ENCODE peak calls at places on chromosome 20, in nine cellular contexts. J is HL-60; E is colonic mucosa; F is heart left ventricle; H is uterus; L is heart right ventricle; N is CD8-positive, alpha-beta T cell; D is fibroblast of lung; A is lung. O is an unnamed sample.

GRCh38 chr20:64149809-64150560 is 14.3 kb upstream of the MYT1 start:
- DNase-seq in J (no peak), E (no peak), F (peak; percentile 1), H (no peak), L (no peak), N (no peak), D (no peak), A (no peak), O (no peak)

GRCh38 chr20:25534845-25535244 is 50.5 kb downstream of the NINL start:
- DNase-seq in J (no peak), E (no peak), F (no peak), H (no peak), L (no peak), N (no peak), D (no peak), A (no peak), O (no peak)

GRCh38 chr20:14765370-14765701 is 427.9 kb upstream of the FLRT3 start:
- DNase-seq in J (no peak), E (no peak), F (no peak), H (no peak), L (no peak), N (no peak), D (no peak), A (no peak), O (no peak)

GRCh38 chr20:45470262-45470931 is 844 bp downstream of the WFDC2 start:
- DNase-seq in J (no peak), E (peak; percentile 80), F (peak; percentile 39), H (peak; percentile 25), L (peak; percentile 40), N (no peak), D (peak; percentile 5), A (peak; percentile 66), O (no peak)

GRCh38 chr20:48962976-48963730 is 41.6 kb downstream of the ARFGEF2 start:
- DNase-seq in J (peak; percentile 3), E (no peak), F (no peak), H (no peak), L (no peak), N (no peak), D (no peak), A (no peak), O (no peak)

GRCh38 chr20:46090095-46090388 is 280 bp upstream of the NCOA5 start:
- DNase-seq in J (no peak), E (no peak), F (no peak), H (no peak), L (no peak), N (no peak), D (no peak), A (no peak), O (no peak)

GRCh38 chr20:58017237-58017969 is 211.1 kb downstream of the ANKRD60 start:
- DNase-seq in J (no peak), E (peak; percentile 68), F (peak; percentile 54), H (no peak), L (peak; percentile 26), N (no peak), D (peak; percentile 89), A (no peak), O (peak; percentile 70)

GRCh38 chr20:2708665-2709064 is 16.1 kb downstream of the EBF4 start:
- DNase-seq in J (no peak), E (no peak), F (no peak), H (no peak), L (no peak), N (no peak), D (no peak), A (no peak), O (peak; percentile 29)

GRCh38 chr20:22526512-22527012 is 57.8 kb downstream of the FOXA2 start:
- DNase-seq in J (no peak), E (no peak), F (no peak), H (no peak), L (no peak), N (no peak), D (no peak), A (no peak), O (no peak)

GRCh38 chr20:22524393-22525015 is 59.9 kb downstream of the FOXA2 start:
- DNase-seq in J (no peak), E (no peak), F (no peak), H (no peak), L (no peak), N (no peak), D (no peak), A (no peak), O (peak; percentile 14)

GRCh38 chr20:22525821-22526220 is 58.6 kb downstream of the FOXA2 start:
- DNase-seq in J (no peak), E (no peak), F (no peak), H (no peak), L (no peak), N (no peak), D (no peak), A (no peak), O (no peak)

GRCh38 chr20:22523499-22524392 is 60.6 kb downstream of the FOXA2 start:
- DNase-seq in J (no peak), E (peak; percentile 65), F (no peak), H (no peak), L (no peak), N (no peak), D (no peak), A (no peak), O (no peak)

DNA sequence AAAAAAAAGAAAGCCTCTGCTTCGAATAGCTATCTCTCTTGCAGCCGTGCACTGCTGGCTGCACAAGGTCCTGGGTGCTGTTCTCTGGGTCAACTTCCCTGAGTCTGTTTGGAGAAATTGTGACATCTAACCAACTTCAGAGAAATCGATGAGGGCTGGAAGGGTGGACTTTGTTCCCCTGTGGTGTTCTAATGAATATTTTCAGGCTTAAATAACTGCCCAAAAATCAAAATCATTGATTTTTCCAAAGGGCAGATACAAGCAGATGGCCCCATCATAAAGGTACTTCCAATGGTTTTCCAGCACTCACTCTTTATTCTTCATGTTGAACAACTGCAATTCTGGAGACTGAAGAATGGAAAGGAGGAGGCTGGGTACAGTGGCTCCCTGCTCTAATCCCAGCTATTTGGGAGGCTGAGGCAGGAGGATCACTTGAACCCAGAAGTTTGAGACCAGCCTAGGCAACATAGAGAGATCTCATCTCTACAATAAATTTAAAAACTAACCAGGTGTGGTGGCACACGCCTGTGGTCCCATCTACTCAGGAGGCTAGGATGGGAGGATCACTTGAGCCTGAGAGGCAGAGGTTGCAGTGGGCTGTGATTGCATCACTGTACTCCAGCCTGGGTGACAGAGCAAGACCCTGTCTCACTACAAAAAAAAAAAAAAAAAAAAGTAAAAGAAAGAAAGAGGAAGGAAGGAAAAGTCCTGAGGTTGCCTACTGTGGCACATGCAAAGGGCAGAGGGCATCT is 59.1 kb downstream of the FOXA2 start:
- DNase-seq in J (no peak), E (no peak), F (no peak), H (no peak), L (no peak), N (no peak), D (no peak), A (no peak), O (no peak)
- H3K27ac ChIP-seq in J (no peak overlapping the region), E (peak overlapping the region; percentile 5), F (no peak overlapping the region), H (no peak overlapping the region), L (no peak overlapping the region), N (no peak overlapping the region), D (no peak overlapping the region), A (no peak overlapping the region), O (no peak overlapping the region)

GRCh38 chr20:18795366-18795765 is 18.2 kb upstream of the SCP2D1 start:
- DNase-seq in J (no peak), E (no peak), F (no peak), H (no peak), L (no peak), N (no peak), D (no peak), A (no peak), O (peak; percentile 11)

GRCh38 chr20:18790787-18791186 is 22.8 kb upstream of the SCP2D1 start:
- DNase-seq in J (no peak), E (no peak), F (no peak), H (no peak), L (no peak), N (no peak), D (no peak), A (no peak), O (no peak)

GRCh38 chr20:18794428-18794787 is 19.2 kb upstream of the SCP2D1 start:
- DNase-seq in J (no peak), E (no peak), F (no peak), H (no peak), L (no peak), N (no peak), D (no peak), A (no peak), O (no peak)

GRCh38 chr20:18796282-18796833 is 17.2 kb upstream of the SCP2D1 start:
- DNase-seq in J (no peak), E (no peak), F (no peak), H (no peak), L (no peak), N (no peak), D (no peak), A (no peak), O (peak; percentile 47)

DNA sequence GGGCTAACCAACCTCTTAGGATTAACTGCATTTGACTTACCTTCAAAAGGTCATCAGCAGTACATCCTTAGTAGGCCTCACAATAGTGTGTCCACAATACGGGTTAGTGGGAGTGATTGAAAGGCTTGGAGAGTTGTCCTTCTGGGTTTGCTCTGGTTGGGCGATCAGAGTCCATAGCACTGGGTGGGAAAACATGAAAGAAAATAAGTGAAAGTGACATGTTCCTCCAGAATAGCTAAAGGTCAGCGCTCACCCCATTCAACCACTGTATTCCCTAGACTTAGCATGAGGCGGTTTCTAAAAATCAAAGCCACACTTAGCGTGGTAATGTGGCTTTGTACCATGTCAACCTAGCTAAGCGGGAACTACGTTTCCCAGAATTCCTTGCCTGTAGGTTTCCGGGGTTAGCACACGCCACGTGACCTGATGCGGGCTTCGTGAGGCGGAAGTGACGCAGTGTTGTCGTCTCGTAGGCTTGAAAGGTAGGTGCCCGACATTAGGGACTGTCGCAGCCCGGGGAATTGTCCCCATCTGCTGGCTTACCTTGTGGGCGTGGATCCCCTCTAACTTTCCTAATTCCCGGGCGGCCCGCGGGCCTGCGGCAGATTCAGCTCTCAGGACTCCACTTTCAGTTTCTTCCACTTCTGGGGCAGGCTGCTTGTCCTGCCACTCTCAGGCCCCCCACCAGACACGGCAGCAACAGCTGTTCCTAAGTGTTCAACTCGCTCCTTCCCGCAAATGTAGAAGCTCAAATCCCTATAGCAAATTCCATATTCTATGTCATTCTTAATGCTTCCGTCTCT is 19.8 kb upstream of the SCP2D1 start:
- DNase-seq in J (peak; percentile 90), E (peak; percentile 90), F (peak; percentile 92), H (peak; percentile 82), L (peak; percentile 85), N (peak; percentile 88), D (peak; percentile 86), A (peak; percentile 91), O (peak; percentile 92)
- H3K4me3 ChIP-seq in J (peak overlapping the region; percentile 73), E (peak overlapping the region; percentile 73), F (peak overlapping the region; percentile 83), H (peak overlapping the region; percentile 59), L (peak overlapping the region; percentile 85), N (peak overlapping the region; percentile 73), D (peak overlapping the region; percentile 82), A (peak overlapping the region; percentile 92), O (peak overlapping the region; percentile 82)

DNA sequence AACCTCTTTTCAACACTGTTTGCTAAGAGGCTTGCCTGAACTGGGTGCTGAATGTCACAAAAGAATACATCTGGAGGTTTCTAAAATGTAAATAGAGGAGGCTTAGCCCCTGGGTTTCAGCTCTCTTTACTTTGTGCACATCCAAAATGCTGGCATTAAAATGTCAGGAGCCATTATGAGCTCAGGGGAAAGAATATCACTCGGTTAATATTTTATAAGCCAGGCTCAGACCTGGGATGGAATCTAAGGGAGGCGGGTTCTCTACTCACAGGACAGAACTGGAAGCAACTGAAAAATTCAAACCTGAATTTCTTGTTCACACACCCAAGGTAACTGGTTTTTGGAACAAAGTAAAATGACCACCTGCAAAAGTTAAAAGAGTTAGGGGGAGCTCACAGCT is 100.7 kb downstream of the BFSP1 start:
- DNase-seq in J (no peak), E (no peak), F (no peak), H (no peak), L (no peak), N (no peak), D (no peak), A (no peak), O (no peak)
- H3K27ac ChIP-seq in J (no peak overlapping the region), E (no peak overlapping the region), F (no peak overlapping the region), H (no peak overlapping the region), L (no peak overlapping the region), N (no peak overlapping the region), D (no peak overlapping the region), A (no peak overlapping the region), O (no peak overlapping the region)

GRCh38 chr20:51731771-51732453 is 36.3 kb downstream of the ATP9A start:
- DNase-seq in J (no peak), E (no peak), F (no peak), H (no peak), L (no peak), N (no peak), D (peak; percentile 50), A (no peak), O (no peak)
- H3K4me3 ChIP-seq in J (no peak overlapping the region), E (no peak overlapping the region), F (no peak overlapping the region), H (no peak overlapping the region), L (peak overlapping the region; percentile 28), N (no peak overlapping the region), D (peak overlapping the region; percentile 57), A (no peak overlapping the region), O (peak overlapping the region; percentile 27)

O was measured in coronary artery.